ENCODE peak calls at places on chromosome 18, in six cellular contexts. One of them, this sample, is unnamed. For H3K4me1, the result is how much of the 10 kb centered on the place peaks cover.

GRCh38 chr18:50405582-50406271 is 30.9 kb downstream of the SKA1 start:
- DNase-seq in endodermal cell: no peak
- DNase-seq in A549: no peak
- DNase-seq in left ventricle myocardium inferior: no peak
- DNase-seq in HCT116: no peak
- DNase-seq in K562: no peak
- DNase-seq in this sample: no peak

GRCh38 chr18:62372156-62372555 is 47.0 kb downstream of the TNFRSF11A start:
- DNase-seq in K562: no peak
- DNase-seq in HCT116: no peak
- DNase-seq in endodermal cell: no peak
- DNase-seq in A549: no peak
- DNase-seq in left ventricle myocardium inferior: no peak
- DNase-seq in this sample: no peak

GRCh38 chr18:9706081-9706935 is 1.8 kb upstream of the RAB31 start:
- DNase-seq in endodermal cell: no peak
- DNase-seq in left ventricle myocardium inferior: no peak
- DNase-seq in A549: no peak
- DNase-seq in K562: no peak
- DNase-seq in HCT116: no peak
- DNase-seq in this sample: no peak

GRCh38 chr18:59712311-59712710 is 15.1 kb upstream of the CCBE1 start:
- DNase-seq in HCT116: no peak
- DNase-seq in K562: no peak
- DNase-seq in left ventricle myocardium inferior: no peak
- DNase-seq in A549: no peak
- DNase-seq in endodermal cell: no peak
- DNase-seq in this sample: no peak

GRCh38 chr18:46555724-46556123 is 101.3 kb downstream of the LOXHD1 start:
- DNase-seq in endodermal cell: peak
- DNase-seq in A549: peak
- DNase-seq in HCT116: peak
- DNase-seq in left ventricle myocardium inferior: peak
- DNase-seq in K562: peak
- DNase-seq in this sample: no peak

GRCh38 chr18:35683021-35683420 is 101.5 kb downstream of the GALNT1 start:
- DNase-seq in HCT116: no peak
- DNase-seq in left ventricle myocardium inferior: no peak
- DNase-seq in K562: no peak
- DNase-seq in endodermal cell: no peak
- DNase-seq in A549: no peak
- DNase-seq in this sample: no peak

GRCh38 chr18:50844554-50844953 is 24.7 kb upstream of the MRO start:
- DNase-seq in A549: no peak
- DNase-seq in HCT116: no peak
- DNase-seq in left ventricle myocardium inferior: no peak
- DNase-seq in endodermal cell: no peak
- DNase-seq in K562: no peak
- DNase-seq in this sample: no peak

GRCh38 chr18:9969247-9969646 is 55.4 kb downstream of the VAPA start:
- DNase-seq in A549: no peak
- DNase-seq in endodermal cell: no peak
- DNase-seq in left ventricle myocardium inferior: no peak
- DNase-seq in HCT116: no peak
- DNase-seq in K562: no peak
- DNase-seq in this sample: no peak

GRCh38 chr18:37435996-37436395 is 129.6 kb downstream of the CELF4 start:
- DNase-seq in A549: no peak
- DNase-seq in K562: no peak
- DNase-seq in left ventricle myocardium inferior: no peak
- DNase-seq in HCT116: no peak
- DNase-seq in endodermal cell: no peak
- DNase-seq in this sample: no peak

GRCh38 chr18:13245481-13246000 is 27.0 kb downstream of the LDLRAD4 start:
- DNase-seq in HCT116: no peak
- DNase-seq in K562: no peak
- DNase-seq in A549: no peak
- DNase-seq in left ventricle myocardium inferior: no peak
- DNase-seq in endodermal cell: peak
- DNase-seq in this sample: peak

GRCh38 chr18:46950064-46950656 is 32.8 kb downstream of the KATNAL2 start:
- DNase-seq in HCT116: no peak
- DNase-seq in left ventricle myocardium inferior: no peak
- DNase-seq in endodermal cell: no peak
- DNase-seq in A549: peak
- DNase-seq in K562: peak
- DNase-seq in this sample: no peak

GRCh38 chr18:12857215-12857924 is 26.7 kb downstream of the PTPN2 start:
- DNase-seq in endodermal cell: no peak
- DNase-seq in A549: no peak
- DNase-seq in K562: no peak
- DNase-seq in HCT116: no peak
- DNase-seq in left ventricle myocardium inferior: no peak
- DNase-seq in this sample: no peak

GRCh38 chr18:55380574-55380973 is 207.4 kb downstream of the TCF4 start:
- DNase-seq in left ventricle myocardium inferior: no peak
- DNase-seq in K562: no peak
- DNase-seq in endodermal cell: no peak
- DNase-seq in A549: no peak
- DNase-seq in HCT116: no peak
- DNase-seq in this sample: no peak

GRCh38 chr18:58851874-58852273 is 12.8 kb upstream of the ZNF532 start:
- DNase-seq in endodermal cell: peak
- DNase-seq in left ventricle myocardium inferior: no peak
- DNase-seq in K562: no peak
- DNase-seq in A549: no peak
- DNase-seq in HCT116: no peak
- DNase-seq in this sample: no peak

GRCh38 chr18:9380571-9381390 is 46.2 kb downstream of the TWSG1 start:
- DNase-seq in HCT116: no peak
- DNase-seq in endodermal cell: no peak
- DNase-seq in left ventricle myocardium inferior: no peak
- DNase-seq in A549: no peak
- DNase-seq in K562: no peak
- DNase-seq in this sample: no peak

GRCh38 chr18:8745355-8746014 is 40.1 kb downstream of the MTCL1 start:
- DNase-seq in endodermal cell: no peak
- DNase-seq in HCT116: no peak
- DNase-seq in left ventricle myocardium inferior: no peak
- DNase-seq in K562: no peak
- DNase-seq in A549: no peak
- DNase-seq in this sample: no peak

GRCh38 chr18:41144444-41144843 is 810.6 kb upstream of the PIK3C3 start:
- DNase-seq in A549: no peak
- DNase-seq in HCT116: no peak
- DNase-seq in K562: no peak
- DNase-seq in left ventricle myocardium inferior: no peak
- DNase-seq in endodermal cell: no peak
- DNase-seq in this sample: no peak
- H3K27ac ChIP-seq in A549: no peak
- H3K27ac ChIP-seq in HCT116: no peak
- H3K27ac ChIP-seq in K562: no peak
- H3K27ac ChIP-seq in left ventricle myocardium inferior: no peak
- H3K27ac ChIP-seq in endodermal cell: no peak
- H3K27ac ChIP-seq in this sample: no peak

DNA sequence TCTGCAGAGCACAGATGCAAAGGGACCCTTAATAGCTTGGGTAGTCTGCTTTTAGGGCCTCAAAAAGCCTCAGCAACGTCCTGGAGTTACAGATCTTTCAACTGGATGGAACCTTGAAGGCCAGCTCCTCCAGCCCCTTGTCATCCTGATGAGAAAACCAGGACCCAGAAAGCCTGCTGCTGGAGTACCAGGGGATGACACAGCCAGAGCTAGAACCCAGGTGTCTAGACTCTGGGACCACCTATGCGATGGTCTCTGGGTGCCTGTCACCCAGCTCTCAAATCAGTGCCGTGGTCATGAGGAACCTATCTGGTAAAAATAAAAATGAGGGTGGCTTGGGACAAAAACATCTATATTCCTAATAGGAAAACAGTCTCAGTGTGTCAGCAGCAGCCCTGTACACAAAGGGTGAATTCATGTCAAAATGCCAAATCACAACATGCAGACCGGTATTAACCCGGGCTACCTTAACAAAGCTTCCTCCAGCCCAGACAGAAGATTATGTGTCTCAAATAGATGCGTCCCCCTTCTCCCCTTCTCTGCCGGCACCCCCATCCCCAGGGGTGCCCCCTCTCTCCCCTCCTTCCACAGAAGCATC is 28.5 kb downstream of the SMAD7 start:
- DNase-seq in K562: no peak
- DNase-seq in A549: no peak
- DNase-seq in HCT116: no peak
- DNase-seq in left ventricle myocardium inferior: no peak
- DNase-seq in endodermal cell: no peak
- DNase-seq in this sample: no peak
- H3K4me3 ChIP-seq in K562: peak
- H3K4me3 ChIP-seq in A549: no peak
- H3K4me3 ChIP-seq in HCT116: peak
- H3K4me3 ChIP-seq in left ventricle myocardium inferior: peak
- H3K4me3 ChIP-seq in endodermal cell: no peak
- H3K4me3 ChIP-seq in this sample: peak

GRCh38 chr18:48468151-48468550 is 59.0 kb upstream of the ZBTB7C start:
- DNase-seq in K562: no peak
- DNase-seq in endodermal cell: no peak
- DNase-seq in left ventricle myocardium inferior: no peak
- DNase-seq in A549: no peak
- DNase-seq in HCT116: no peak
- DNase-seq in this sample: no peak
- H3K4me1 ChIP-seq in K562: under half
- H3K4me1 ChIP-seq in endodermal cell: under half
- H3K4me1 ChIP-seq in left ventricle myocardium inferior: under half
- H3K4me1 ChIP-seq in A549: under half
- H3K4me1 ChIP-seq in HCT116: under half
- H3K4me1 ChIP-seq in this sample: under half

GRCh38 chr18:79791141-79791972 is 6.4 kb upstream of the KCNG2 start:
- DNase-seq in left ventricle myocardium inferior: peak
- DNase-seq in HCT116: no peak
- DNase-seq in endodermal cell: no peak
- DNase-seq in A549: peak
- DNase-seq in K562: no peak
- DNase-seq in this sample: no peak
- H3K27ac ChIP-seq in left ventricle myocardium inferior: no peak
- H3K27ac ChIP-seq in HCT116: no peak
- H3K27ac ChIP-seq in endodermal cell: no peak
- H3K27ac ChIP-seq in A549: peak
- H3K27ac ChIP-seq in K562: no peak
- H3K27ac ChIP-seq in this sample: no peak

GRCh38 chr18:74497778-74498177 is 1.6 kb downstream of the CNDP2 start:
- DNase-seq in HCT116: no peak
- DNase-seq in endodermal cell: no peak
- DNase-seq in K562: no peak
- DNase-seq in A549: no peak
- DNase-seq in left ventricle myocardium inferior: no peak
- DNase-seq in this sample: no peak

GRCh38 chr18:74496508-74497307 is 545 bp downstream of the CNDP2 start:
- DNase-seq in HCT116: peak
- DNase-seq in K562: no peak
- DNase-seq in endodermal cell: peak
- DNase-seq in left ventricle myocardium inferior: peak
- DNase-seq in A549: peak
- DNase-seq in this sample: no peak

GRCh38 chr18:74497308-74497640 is 1.1 kb downstream of the CNDP2 start:
- DNase-seq in endodermal cell: no peak
- DNase-seq in left ventricle myocardium inferior: no peak
- DNase-seq in A549: no peak
- DNase-seq in HCT116: no peak
- DNase-seq in K562: no peak
- DNase-seq in this sample: no peak

GRCh38 chr18:74499633-74500032 is 3.5 kb downstream of the CNDP2 start:
- DNase-seq in left ventricle myocardium inferior: peak
- DNase-seq in endodermal cell: peak
- DNase-seq in A549: no peak
- DNase-seq in HCT116: no peak
- DNase-seq in K562: peak
- DNase-seq in this sample: peak

GRCh38 chr18:74498712-74499629 is 2.8 kb downstream of the CNDP2 start:
- DNase-seq in K562: peak
- DNase-seq in endodermal cell: no peak
- DNase-seq in A549: no peak
- DNase-seq in HCT116: no peak
- DNase-seq in left ventricle myocardium inferior: no peak
- DNase-seq in this sample: peak
- H3K4me3 ChIP-seq in K562: peak
- H3K4me3 ChIP-seq in endodermal cell: peak
- H3K4me3 ChIP-seq in A549: no peak
- H3K4me3 ChIP-seq in HCT116: no peak
- H3K4me3 ChIP-seq in left ventricle myocardium inferior: peak
- H3K4me3 ChIP-seq in this sample: no peak

GRCh38 chr18:2997429-2997828 is 15.5 kb downstream of the LPIN2 start:
- DNase-seq in K562: no peak
- DNase-seq in endodermal cell: no peak
- DNase-seq in left ventricle myocardium inferior: no peak
- DNase-seq in HCT116: no peak
- DNase-seq in A549: no peak
- DNase-seq in this sample: no peak
- H3K4me1 ChIP-seq in K562: under half
- H3K4me1 ChIP-seq in endodermal cell: under half
- H3K4me1 ChIP-seq in left ventricle myocardium inferior: under half
- H3K4me1 ChIP-seq in HCT116: under half
- H3K4me1 ChIP-seq in A549: under half
- H3K4me1 ChIP-seq in this sample: under half

DNA sequence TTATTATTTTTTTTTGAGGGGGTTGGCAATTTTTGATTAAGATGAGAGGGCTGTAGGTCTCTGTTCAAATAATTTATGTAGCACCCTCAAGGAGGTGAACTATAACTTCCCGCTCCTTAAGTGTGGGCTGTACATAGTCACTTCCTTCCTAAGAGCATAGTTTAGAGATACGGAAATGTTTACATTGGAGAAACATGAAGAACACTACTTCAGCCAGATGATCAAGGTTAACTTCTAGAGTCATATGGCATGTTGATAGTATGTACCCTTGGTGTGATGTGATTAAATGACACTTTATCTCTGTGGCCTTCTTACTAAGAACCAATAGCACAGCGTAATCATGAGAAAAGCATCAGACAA is 93.7 kb downstream of the MIB1 start:
- DNase-seq in HCT116: no peak
- DNase-seq in K562: no peak
- DNase-seq in left ventricle myocardium inferior: no peak
- DNase-seq in A549: no peak
- DNase-seq in endodermal cell: no peak
- DNase-seq in this sample: no peak
- H3K27ac ChIP-seq in HCT116: no peak
- H3K27ac ChIP-seq in K562: no peak
- H3K27ac ChIP-seq in left ventricle myocardium inferior: peak
- H3K27ac ChIP-seq in A549: no peak
- H3K27ac ChIP-seq in endodermal cell: no peak
- H3K27ac ChIP-seq in this sample: no peak

GRCh38 chr18:74029161-74029560 is 118.5 kb downstream of the FBXO15 start:
- DNase-seq in A549: no peak
- DNase-seq in left ventricle myocardium inferior: no peak
- DNase-seq in K562: no peak
- DNase-seq in endodermal cell: no peak
- DNase-seq in HCT116: no peak
- DNase-seq in this sample: no peak
- H3K4me3 ChIP-seq in A549: no peak
- H3K4me3 ChIP-seq in left ventricle myocardium inferior: no peak
- H3K4me3 ChIP-seq in K562: no peak
- H3K4me3 ChIP-seq in endodermal cell: no peak
- H3K4me3 ChIP-seq in HCT116: no peak
- H3K4me3 ChIP-seq in this sample: no peak

This sample was measured in tibial artery.